ENCODE peak calls at places on chromosome 20, in eight cellular contexts. One of them, this sample, is unnamed. For H3K36me3 and H3K27me3, the result is how much of the 10 kb centered on the place peaks cover.

GRCh38 chr20:52191132-52191435 is 495 bp downstream of the ZFP64 start:
- DNase-seq in Karpas-422: no peak
- DNase-seq in Peyer's patch: no peak
- DNase-seq in HepG2: no peak
- DNase-seq in NT2/D1: peak
- DNase-seq in endodermal cell: no peak
- DNase-seq in heart left ventricle: no peak
- DNase-seq in SJSA1: no peak
- DNase-seq in this sample: no peak

GRCh38 chr20:58622671-58623578 is 28.2 kb upstream of the STX16 start:
- DNase-seq in Karpas-422: no peak
- DNase-seq in Peyer's patch: peak
- DNase-seq in HepG2: no peak
- DNase-seq in NT2/D1: no peak
- DNase-seq in endodermal cell: no peak
- DNase-seq in heart left ventricle: no peak
- DNase-seq in SJSA1: no peak
- DNase-seq in this sample: no peak

GRCh38 chr20:39623584-39624234 is 661.6 kb downstream of the DHX35 start:
- DNase-seq in Karpas-422: no peak
- DNase-seq in Peyer's patch: no peak
- DNase-seq in HepG2: no peak
- DNase-seq in NT2/D1: peak
- DNase-seq in endodermal cell: no peak
- DNase-seq in heart left ventricle: no peak
- DNase-seq in SJSA1: no peak
- DNase-seq in this sample: no peak

GRCh38 chr20:1822564-1823420 is 72.4 kb upstream of the SIRPA start:
- DNase-seq in Karpas-422: no peak
- DNase-seq in Peyer's patch: no peak
- DNase-seq in HepG2: peak
- DNase-seq in NT2/D1: no peak
- DNase-seq in endodermal cell: no peak
- DNase-seq in heart left ventricle: no peak
- DNase-seq in SJSA1: no peak
- DNase-seq in this sample: no peak

GRCh38 chr20:6886065-6886729 is 118.7 kb downstream of the BMP2 start:
- DNase-seq in Karpas-422: no peak
- DNase-seq in Peyer's patch: no peak
- DNase-seq in HepG2: no peak
- DNase-seq in NT2/D1: peak
- DNase-seq in endodermal cell: peak
- DNase-seq in heart left ventricle: no peak
- DNase-seq in SJSA1: no peak
- DNase-seq in this sample: no peak

GRCh38 chr20:6504826-6505225 is 262.7 kb upstream of the BMP2 start:
- DNase-seq in Karpas-422: no peak
- DNase-seq in Peyer's patch: no peak
- DNase-seq in HepG2: no peak
- DNase-seq in NT2/D1: no peak
- DNase-seq in endodermal cell: no peak
- DNase-seq in heart left ventricle: no peak
- DNase-seq in SJSA1: no peak
- DNase-seq in this sample: no peak

GRCh38 chr20:13510837-13511488 is 127.8 kb downstream of the TASP1 start:
- DNase-seq in Karpas-422: no peak
- DNase-seq in Peyer's patch: no peak
- DNase-seq in HepG2: no peak
- DNase-seq in NT2/D1: no peak
- DNase-seq in endodermal cell: no peak
- DNase-seq in heart left ventricle: no peak
- DNase-seq in SJSA1: no peak
- DNase-seq in this sample: no peak

GRCh38 chr20:51430198-51430950 is 112.1 kb downstream of the NFATC2 start:
- DNase-seq in Karpas-422: no peak
- DNase-seq in Peyer's patch: no peak
- DNase-seq in HepG2: peak
- DNase-seq in NT2/D1: no peak
- DNase-seq in endodermal cell: no peak
- DNase-seq in heart left ventricle: no peak
- DNase-seq in SJSA1: no peak
- DNase-seq in this sample: no peak

GRCh38 chr20:50332491-50332980 is 141.9 kb downstream of the CEBPB start:
- DNase-seq in Karpas-422: no peak
- DNase-seq in Peyer's patch: no peak
- DNase-seq in HepG2: no peak
- DNase-seq in NT2/D1: no peak
- DNase-seq in endodermal cell: no peak
- DNase-seq in heart left ventricle: no peak
- DNase-seq in SJSA1: no peak
- DNase-seq in this sample: no peak

GRCh38 chr20:48697845-48698491 is 129.8 kb downstream of the PREX1 start:
- DNase-seq in Karpas-422: no peak
- DNase-seq in Peyer's patch: peak
- DNase-seq in HepG2: peak
- DNase-seq in NT2/D1: no peak
- DNase-seq in endodermal cell: no peak
- DNase-seq in heart left ventricle: peak
- DNase-seq in SJSA1: peak
- DNase-seq in this sample: no peak

GRCh38 chr20:16222859-16223411 is 350.3 kb downstream of the KIF16B start:
- DNase-seq in Karpas-422: peak
- DNase-seq in Peyer's patch: no peak
- DNase-seq in HepG2: no peak
- DNase-seq in NT2/D1: no peak
- DNase-seq in endodermal cell: no peak
- DNase-seq in heart left ventricle: no peak
- DNase-seq in SJSA1: peak
- DNase-seq in this sample: no peak

GRCh38 chr20:2131366-2131765 is 29.7 kb downstream of the STK35 start:
- DNase-seq in Karpas-422: no peak
- DNase-seq in Peyer's patch: no peak
- DNase-seq in HepG2: no peak
- DNase-seq in NT2/D1: no peak
- DNase-seq in endodermal cell: no peak
- DNase-seq in heart left ventricle: no peak
- DNase-seq in SJSA1: peak
- DNase-seq in this sample: no peak

GRCh38 chr20:50330504-50331313 is 140.1 kb downstream of the CEBPB start:
- DNase-seq in Karpas-422: no peak
- DNase-seq in Peyer's patch: no peak
- DNase-seq in HepG2: peak
- DNase-seq in NT2/D1: no peak
- DNase-seq in endodermal cell: no peak
- DNase-seq in heart left ventricle: no peak
- DNase-seq in SJSA1: no peak
- DNase-seq in this sample: no peak

GRCh38 chr20:49697071-49697470 is 16.6 kb downstream of the B4GALT5 start:
- DNase-seq in Karpas-422: no peak
- DNase-seq in Peyer's patch: peak
- DNase-seq in HepG2: no peak
- DNase-seq in NT2/D1: no peak
- DNase-seq in endodermal cell: no peak
- DNase-seq in heart left ventricle: no peak
- DNase-seq in SJSA1: no peak
- DNase-seq in this sample: no peak

GRCh38 chr20:58870293-58871014 is 17.9 kb downstream of the GNAS start:
- DNase-seq in Karpas-422: peak
- DNase-seq in Peyer's patch: peak
- DNase-seq in HepG2: peak
- DNase-seq in NT2/D1: no peak
- DNase-seq in endodermal cell: peak
- DNase-seq in heart left ventricle: peak
- DNase-seq in SJSA1: peak
- DNase-seq in this sample: peak

GRCh38 chr20:57450419-57450818 is 59.2 kb downstream of the RBM38 start:
- DNase-seq in Karpas-422: peak
- DNase-seq in Peyer's patch: no peak
- DNase-seq in HepG2: no peak
- DNase-seq in NT2/D1: no peak
- DNase-seq in endodermal cell: no peak
- DNase-seq in heart left ventricle: peak
- DNase-seq in SJSA1: no peak
- DNase-seq in this sample: peak

GRCh38 chr20:48909910-48910309 is 11.6 kb upstream of the ARFGEF2 start:
- DNase-seq in Karpas-422: no peak
- DNase-seq in Peyer's patch: no peak
- DNase-seq in HepG2: no peak
- DNase-seq in NT2/D1: no peak
- DNase-seq in endodermal cell: no peak
- DNase-seq in heart left ventricle: no peak
- DNase-seq in SJSA1: no peak
- DNase-seq in this sample: no peak

GRCh38 chr20:41145821-41146620 is 8.7 kb downstream of the PLCG1 start:
- DNase-seq in Karpas-422: no peak
- DNase-seq in Peyer's patch: no peak
- DNase-seq in HepG2: no peak
- DNase-seq in NT2/D1: no peak
- DNase-seq in endodermal cell: no peak
- DNase-seq in heart left ventricle: peak
- DNase-seq in SJSA1: no peak
- DNase-seq in this sample: no peak

GRCh38 chr20:4684837-4685413 is 36.8 kb upstream of the PRND start:
- DNase-seq in Karpas-422: no peak
- DNase-seq in Peyer's patch: no peak
- DNase-seq in HepG2: peak
- DNase-seq in NT2/D1: no peak
- DNase-seq in endodermal cell: no peak
- DNase-seq in heart left ventricle: no peak
- DNase-seq in SJSA1: peak
- DNase-seq in this sample: no peak

GRCh38 chr20:30815577-30816181 is 441.8 kb upstream of the DEFB115 start:
- DNase-seq in Karpas-422: no peak
- DNase-seq in Peyer's patch: peak
- DNase-seq in HepG2: no peak
- DNase-seq in NT2/D1: no peak
- DNase-seq in endodermal cell: no peak
- DNase-seq in heart left ventricle: no peak
- DNase-seq in SJSA1: no peak
- DNase-seq in this sample: no peak
- H3K36me3 ChIP-seq in Karpas-422: under half
- H3K36me3 ChIP-seq in Peyer's patch: under half
- H3K36me3 ChIP-seq in HepG2: under half
- H3K36me3 ChIP-seq in NT2/D1: under half
- H3K36me3 ChIP-seq in endodermal cell: under half
- H3K36me3 ChIP-seq in heart left ventricle: under half
- H3K36me3 ChIP-seq in SJSA1: under half
- H3K36me3 ChIP-seq in this sample: under half

DNA sequence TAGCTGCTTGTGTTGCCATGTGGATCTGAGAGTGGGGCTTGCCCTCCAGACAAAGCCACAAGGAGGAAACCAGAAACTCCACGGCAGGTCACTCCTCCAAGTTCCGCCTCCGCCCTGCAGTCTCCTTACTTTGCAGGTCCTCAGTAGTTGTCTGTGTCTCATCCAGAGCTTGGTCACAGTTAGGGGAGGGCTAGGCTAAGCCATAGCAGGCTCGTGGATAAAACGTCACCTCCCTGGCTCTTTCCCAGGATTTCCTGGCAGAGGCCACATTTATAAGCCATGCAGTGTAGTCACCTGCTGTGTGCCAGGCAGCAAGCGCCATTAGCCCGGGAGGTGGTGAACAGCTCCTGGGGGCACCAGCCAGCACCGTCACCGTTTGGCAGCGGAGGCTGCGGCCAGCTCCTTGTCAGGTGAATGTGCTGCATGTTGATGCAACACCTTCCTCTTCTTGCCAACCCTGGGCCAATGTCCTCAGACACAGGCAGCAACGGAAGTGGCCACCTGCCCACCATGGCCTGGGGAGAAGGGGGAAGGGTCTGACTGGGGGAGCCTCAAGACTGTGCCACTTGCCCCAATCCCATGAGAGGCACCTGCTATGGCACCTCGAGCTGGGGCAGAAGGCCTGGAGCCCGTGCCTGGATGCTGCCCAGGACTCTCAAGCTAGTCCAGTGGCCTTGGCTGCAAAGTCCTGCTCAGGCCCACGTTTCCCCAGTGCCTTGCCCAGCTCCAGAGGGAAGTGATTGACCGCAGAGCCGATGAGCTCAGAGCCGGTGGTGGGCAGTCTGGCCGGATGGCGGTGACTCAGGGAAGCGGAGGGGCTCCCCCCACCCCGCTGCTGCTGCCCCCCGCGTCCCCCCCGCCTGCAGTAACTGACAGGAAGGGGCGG is 39.0 kb upstream of the SLCO4A1 start:
- DNase-seq in Karpas-422: no peak
- DNase-seq in Peyer's patch: no peak
- DNase-seq in HepG2: no peak
- DNase-seq in NT2/D1: no peak
- DNase-seq in endodermal cell: no peak
- DNase-seq in heart left ventricle: peak
- DNase-seq in SJSA1: peak
- DNase-seq in this sample: no peak
- H3K4me3 ChIP-seq in Karpas-422: no peak
- H3K4me3 ChIP-seq in Peyer's patch: peak
- H3K4me3 ChIP-seq in HepG2: no peak
- H3K4me3 ChIP-seq in NT2/D1: no peak
- H3K4me3 ChIP-seq in endodermal cell: no peak
- H3K4me3 ChIP-seq in heart left ventricle: no peak
- H3K4me3 ChIP-seq in SJSA1: no peak
- H3K4me3 ChIP-seq in this sample: no peak

GRCh38 chr20:23679448-23680092 is 9.3 kb downstream of the CST4 start:
- DNase-seq in Karpas-422: no peak
- DNase-seq in Peyer's patch: no peak
- DNase-seq in HepG2: no peak
- DNase-seq in NT2/D1: no peak
- DNase-seq in endodermal cell: no peak
- DNase-seq in heart left ventricle: no peak
- DNase-seq in SJSA1: no peak
- DNase-seq in this sample: no peak
- H3K27me3 ChIP-seq in Karpas-422: under half
- H3K27me3 ChIP-seq in Peyer's patch: under half
- H3K27me3 ChIP-seq in HepG2: under half
- H3K27me3 ChIP-seq in NT2/D1: under half
- H3K27me3 ChIP-seq in endodermal cell: under half
- H3K27me3 ChIP-seq in heart left ventricle: under half
- H3K27me3 ChIP-seq in SJSA1: under half
- H3K27me3 ChIP-seq in this sample: under half

DNA sequence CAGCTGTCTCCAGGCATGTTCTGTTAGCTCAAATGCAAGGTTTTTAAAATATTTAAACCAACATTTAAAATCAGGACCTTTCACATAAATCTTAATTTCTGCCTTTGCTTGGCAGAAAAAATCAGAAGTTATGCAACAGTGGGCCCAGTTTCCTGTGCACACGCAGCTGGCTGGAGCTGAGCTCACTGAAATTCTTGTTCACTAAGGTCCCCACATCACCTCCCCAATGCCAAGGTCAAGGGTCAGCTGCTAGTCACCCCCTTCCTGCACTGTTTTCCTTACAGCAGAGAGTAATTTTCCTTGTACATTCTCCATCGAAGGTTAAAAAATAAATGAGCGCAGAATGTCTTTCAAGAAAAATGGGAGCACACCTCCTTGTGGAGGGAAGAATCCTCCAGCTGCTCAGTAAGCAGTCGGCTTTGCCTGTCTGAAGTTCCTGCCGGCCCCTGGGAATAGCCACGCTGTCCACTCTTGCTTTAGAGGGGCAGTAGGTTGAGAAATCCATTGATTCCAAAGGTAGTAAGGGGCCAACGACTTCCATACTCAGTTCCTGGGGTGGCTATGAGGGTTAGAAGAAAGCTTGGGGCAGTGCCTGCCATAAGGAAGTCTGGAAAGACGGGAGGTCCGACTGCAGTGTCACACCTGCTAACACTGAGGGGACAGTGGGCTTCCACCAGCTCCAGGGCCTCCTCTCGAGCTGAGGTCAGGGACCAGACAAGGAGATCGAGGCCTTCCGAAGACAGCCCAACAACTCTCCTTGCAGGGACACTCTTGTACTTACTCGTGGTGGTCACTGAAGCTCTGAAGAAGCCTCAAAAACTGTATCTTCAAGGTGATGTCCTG is 56.8 kb downstream of the MYH7B start:
- DNase-seq in Karpas-422: no peak
- DNase-seq in Peyer's patch: peak
- DNase-seq in HepG2: no peak
- DNase-seq in NT2/D1: no peak
- DNase-seq in endodermal cell: no peak
- DNase-seq in heart left ventricle: no peak
- DNase-seq in SJSA1: no peak
- DNase-seq in this sample: no peak
- H3K36me3 ChIP-seq in Karpas-422: under half
- H3K36me3 ChIP-seq in Peyer's patch: under half
- H3K36me3 ChIP-seq in HepG2: half or more
- H3K36me3 ChIP-seq in NT2/D1: half or more
- H3K36me3 ChIP-seq in endodermal cell: half or more
- H3K36me3 ChIP-seq in heart left ventricle: under half
- H3K36me3 ChIP-seq in SJSA1: half or more
- H3K36me3 ChIP-seq in this sample: half or more